ENCODE peak calls at places on chromosomes 3 and 15, in six cellular contexts. A, X, K, W, N and D are unnamed samples.

GRCh38 chr15:33292718-33293307 is 18.0 kb upstream of the RYR3 start:
- DNase-seq in A (peak; percentile 65), X (no peak), K (peak; percentile 73), W (peak; percentile 18), N (peak; percentile 76), D (no peak)

GRCh38 chr3:52373676-52374075 is 57.6 kb downstream of the DNAH1 start:
- DNase-seq in A (no peak), X (no peak), K (no peak), W (no peak), N (no peak), D (no peak)

GRCh38 chr3:23805228-23805880 is 401 bp upstream of the UBE2E1 start:
- DNase-seq in A (peak; percentile 17), X (no peak), K (no peak), W (no peak), N (no peak), D (no peak)

GRCh38 chr15:33132722-33133345 is 61.7 kb downstream of the FMN1 start:
- DNase-seq in A (peak; percentile 83), X (no peak), K (peak; percentile 67), W (peak; percentile 6), N (no peak), D (peak; percentile 60)

GRCh38 chr3:104896624-104897023 is 470.1 kb upstream of the ALCAM start:
- DNase-seq in A (no peak), X (no peak), K (no peak), W (no peak), N (no peak), D (no peak)

GRCh38 chr3:144286235-144286910 is 314.8 kb downstream of the DIPK2A start:
- DNase-seq in A (no peak), X (no peak), K (no peak), W (no peak), N (no peak), D (no peak)

GRCh38 chr3:71784914-71785593 is at the start of gene PROK2:
- DNase-seq in A (no peak), X (no peak), K (no peak), W (peak; percentile 14), N (no peak), D (no peak)

GRCh38 chr3:59286791-59287531 is 237.1 kb upstream of the CFAP20DC start:
- DNase-seq in A (no peak), X (no peak), K (peak; percentile 15), W (no peak), N (no peak), D (no peak)

GRCh38 chr3:160931474-160931873 is 173.7 kb downstream of the B3GALNT1 start:
- DNase-seq in A (peak; percentile 31), X (no peak), K (no peak), W (no peak), N (no peak), D (no peak)

GRCh38 chr3:162489853-162490252 is 993.2 kb downstream of the OTOL1 start:
- DNase-seq in A (no peak), X (no peak), K (no peak), W (no peak), N (no peak), D (no peak)

GRCh38 chr3:194167873-194168272 is 31.9 kb downstream of the HES1 start:
- DNase-seq in A (no peak), X (no peak), K (no peak), W (no peak), N (no peak), D (no peak)

GRCh38 chr3:129576514-129577345 is 29.7 kb downstream of the PLXND1 start:
- DNase-seq in A (no peak), X (no peak), K (peak; percentile 76), W (peak; percentile 76), N (peak; percentile 52), D (no peak)

GRCh38 chr15:89665449-89666146 is 10.3 kb upstream of the KIF7 start:
- DNase-seq in A (peak; percentile 65), X (no peak), K (peak; percentile 69), W (no peak), N (peak; percentile 23), D (no peak)

GRCh38 chr15:74209997-74210573 is 7.5 kb upstream of the STRA6 start:
- DNase-seq in A (peak; percentile 71), X (no peak), K (no peak), W (no peak), N (no peak), D (no peak)

DNA sequence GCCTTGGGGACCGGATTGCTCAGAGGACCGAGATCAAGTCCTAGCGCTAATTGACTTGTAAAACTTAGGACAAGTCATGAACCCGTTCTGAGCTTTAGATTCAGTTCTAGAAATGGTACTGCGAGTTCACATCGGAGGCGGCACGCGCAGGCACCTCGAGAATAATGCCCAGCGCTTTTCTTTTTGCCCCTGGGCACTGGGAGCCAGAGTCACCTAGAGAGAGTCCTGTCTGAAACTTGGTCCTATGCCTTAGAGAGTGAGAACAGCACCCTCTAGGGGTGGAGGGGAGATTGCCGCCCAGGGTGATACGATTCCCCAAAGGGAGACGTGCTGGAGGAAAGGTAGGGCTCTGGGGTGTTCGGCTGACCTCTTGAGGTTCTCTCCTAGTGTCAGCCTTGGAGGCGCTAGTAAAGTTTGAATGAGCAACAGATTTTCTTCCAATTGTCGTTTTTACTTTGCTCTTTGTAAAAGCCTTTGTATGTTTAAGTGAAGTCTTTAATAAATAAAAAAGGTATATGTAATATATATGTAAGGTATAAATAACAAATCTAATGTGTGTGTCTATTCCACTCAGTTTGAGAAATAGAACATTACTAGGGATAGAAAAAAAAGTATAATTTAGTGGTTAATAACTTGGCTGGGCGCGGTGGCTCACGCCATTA is 826 bp downstream of the EEF1AKMT4 start:
- DNase-seq in A (peak; percentile 87), X (peak; percentile 91), K (peak; percentile 99), W (peak; percentile 82), N (peak; percentile 93), D (peak; percentile 97)
- H3K36me3 ChIP-seq in A (peaks cover under 1% of the 10 kb centered on the region), X (peaks cover 4% of the 10 kb centered on the region), K (no peaks in the 10 kb centered on the region), W (peaks cover 17% of the 10 kb centered on the region), N (no peaks in the 10 kb centered on the region), D (peaks cover 2% of the 10 kb centered on the region)

DNA sequence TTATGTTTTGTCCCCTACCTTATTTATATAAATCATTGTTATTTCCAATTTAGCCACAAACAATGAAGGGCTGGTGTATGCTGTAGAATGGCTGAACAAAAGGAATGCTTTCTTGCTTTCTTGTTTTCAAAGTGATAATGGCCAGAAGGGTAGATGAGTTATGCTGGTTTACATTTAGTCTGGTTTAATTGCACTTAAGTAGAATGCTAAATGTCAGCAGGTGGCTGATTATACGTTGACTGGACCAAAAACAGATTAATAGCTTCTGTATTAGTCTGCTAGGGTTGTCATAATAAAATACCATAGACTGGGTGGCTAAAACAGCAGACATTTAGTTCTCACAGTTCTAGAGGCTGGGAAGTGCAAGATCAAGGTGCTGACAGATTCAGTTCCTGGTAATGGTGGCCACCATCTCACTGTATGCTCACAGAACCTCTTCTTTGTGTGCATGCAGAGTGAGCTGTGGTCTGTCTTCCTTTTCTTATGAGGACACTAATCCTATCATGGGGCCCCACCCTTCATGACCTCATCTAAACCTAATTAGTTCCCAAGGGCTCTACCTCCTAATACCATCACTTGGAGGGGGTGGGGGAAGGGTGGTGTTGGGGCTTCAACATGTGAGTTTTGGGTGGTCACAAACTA is 17.1 kb upstream of the XIRP1 start:
- DNase-seq in A (no peak), X (no peak), K (no peak), W (no peak), N (no peak), D (no peak)
- H3K4me1 ChIP-seq in A (no peaks in the 10 kb centered on the region), X (no peaks in the 10 kb centered on the region), K (no peaks in the 10 kb centered on the region), W (no peaks in the 10 kb centered on the region), N (no peaks in the 10 kb centered on the region), D (peaks cover 4% of the 10 kb centered on the region)

GRCh38 chr15:70066422-70066821 is 31.3 kb downstream of the TLE3 start:
- DNase-seq in A (no peak), X (no peak), K (no peak), W (no peak), N (no peak), D (no peak)
- H3K36me3 ChIP-seq in A (peaks cover 8% of the 10 kb centered on the region), X (peaks cover 82% of the 10 kb centered on the region), K (peaks cover 1% of the 10 kb centered on the region), W (peaks cover 88% of the 10 kb centered on the region), N (no peaks in the 10 kb centered on the region), D (peaks cover 17% of the 10 kb centered on the region)

GRCh38 chr15:45168286-45168685 is 19.5 kb downstream of the SHF start:
- DNase-seq in A (no peak), X (no peak), K (no peak), W (no peak), N (no peak), D (no peak)
- H3K4me1 ChIP-seq in A (peaks cover 3% of the 10 kb centered on the region), X (peaks cover 26% of the 10 kb centered on the region), K (peaks cover 6% of the 10 kb centered on the region), W (peaks cover 10% of the 10 kb centered on the region), N (peaks cover 38% of the 10 kb centered on the region), D (peaks cover 8% of the 10 kb centered on the region)

GRCh38 chr3:196072313-196072712 is 9.6 kb downstream of the TFRC start:
- DNase-seq in A (no peak), X (no peak), K (no peak), W (no peak), N (no peak), D (no peak)

GRCh38 chr3:196080517-196080841 is 1.4 kb downstream of the TFRC start:
- DNase-seq in A (no peak), X (no peak), K (peak; percentile 70), W (no peak), N (no peak), D (no peak)

GRCh38 chr3:196073188-196073838 is 8.6 kb downstream of the TFRC start:
- DNase-seq in A (peak; percentile 69), X (no peak), K (peak; percentile 85), W (peak; percentile 78), N (peak; percentile 77), D (peak; percentile 58)

GRCh38 chr3:196076721-196077120 is 5.2 kb downstream of the TFRC start:
- DNase-seq in A (no peak), X (no peak), K (no peak), W (no peak), N (no peak), D (no peak)

GRCh38 chr3:196075013-196075412 is 6.9 kb downstream of the TFRC start:
- DNase-seq in A (no peak), X (no peak), K (no peak), W (no peak), N (no peak), D (no peak)
- H3K36me3 ChIP-seq in A (peaks cover 2% of the 10 kb centered on the region), X (peaks cover 60% of the 10 kb centered on the region), K (peaks cover 8% of the 10 kb centered on the region), W (peaks cover 55% of the 10 kb centered on the region), N (no peaks in the 10 kb centered on the region), D (peaks cover 14% of the 10 kb centered on the region)